ENCODE peak calls at places on chromosomes 11 and 22, in six cellular contexts. I is fibroblast of lung; V is frontal cortex; Y is posterior cingulate gyrus; W is HAP-1; X is stimulated activated CD4-positive, alpha-beta T cell treated with anti-CD3 and anti-CD28 coated beads, Interleukin-12 subunit alpha, Interleukin-12 subunit beta, amount 100 ng/mL, for 4 hours. Q is an unnamed sample.

GRCh38 chr11:29449280-29450074 is 567.4 kb downstream of the KCNA4 start:
- DNase-seq in V (no peak), W (no peak), Y (no peak), X (no peak), I (no peak), Q (no peak)

GRCh38 chr11:33207408-33207985 is 46.2 kb upstream of the CSTF3 start:
- DNase-seq in Y (no peak), I (no peak), W (no peak), X (no peak), V (no peak), Q (no peak)

GRCh38 chr11:60528934-60529333 is 13.7 kb downstream of the MS4A13 start:
- DNase-seq in I (no peak), V (no peak), X (no peak), W (no peak), Y (no peak), Q (no peak)

GRCh38 chr22:23380911-23381310 is 199.2 kb downstream of the IGLL1 start:
- DNase-seq in X (no peak), V (no peak), I (no peak), W (peak), Y (peak), Q (no peak)

GRCh38 chr11:64744544-64745218 is 739 bp upstream of the RASGRP2 start:
- DNase-seq in X (no peak), V (peak), I (no peak), W (peak), Y (no peak), Q (no peak)

GRCh38 chr22:46971776-46972150 is 209.3 kb downstream of the TBC1D22A start:
- DNase-seq in X (no peak), Y (peak), I (no peak), W (no peak), V (no peak), Q (no peak)

GRCh38 chr11:102421262-102421661 is 31.3 kb downstream of the TMEM123 start:
- DNase-seq in X (no peak), I (no peak), W (peak), V (no peak), Y (no peak), Q (peak)

GRCh38 chr22:32800158-32800557 is 1.3 kb upstream of the TIMP3 start:
- DNase-seq in Y (no peak), X (no peak), I (peak), W (no peak), V (no peak), Q (no peak)

GRCh38 chr11:122976734-122977454 is 4.7 kb downstream of the BSX start:
- DNase-seq in V (no peak), W (no peak), I (no peak), Y (no peak), X (no peak), Q (no peak)

GRCh38 chr11:65448418-65449196 is 26.0 kb downstream of the NEAT1 start:
- DNase-seq in I (peak), W (no peak), Y (peak), X (no peak), V (no peak), Q (no peak)

GRCh38 chr11:12473366-12473765 is 96.0 kb downstream of the PARVA start:
- DNase-seq in Y (no peak), I (no peak), V (no peak), X (no peak), W (no peak), Q (no peak)

GRCh38 chr11:1485504-1485885 is 1.1 kb downstream of the MOB2 start:
- DNase-seq in X (no peak), V (no peak), W (no peak), Y (peak), I (no peak), Q (no peak)

GRCh38 chr11:115893701-115894100 is 389.5 kb upstream of the CADM1 start:
- DNase-seq in I (no peak), X (no peak), Y (no peak), W (no peak), V (no peak), Q (no peak)

GRCh38 chr11:46338988-46339666 is 8.1 kb upstream of the DGKZ start:
- DNase-seq in W (peak), X (no peak), Y (no peak), I (no peak), V (no peak), Q (no peak)

GRCh38 chr22:46072981-46073682 is 77.2 kb upstream of the PPARA start:
- DNase-seq in W (peak), Y (peak), V (no peak), X (no peak), I (no peak), Q (no peak)